ENCODE peak calls at places on chromosome 15, in eight cellular contexts. F is sigmoid colon, H is stomach, K is A549, C is ovary, L is SK-N-SH, U is GM12878, X is tibial nerve. S is an unnamed sample.

GRCh38 chr15:73838795-73839565 is 34.4 kb upstream of the TBC1D21 start:
- DNase-seq in F (peak), H (peak), K (no peak), C (peak), L (peak), U (no peak), X (no peak), S (no peak)

GRCh38 chr15:96117275-96117674 is 213.2 kb upstream of the NR2F2 start:
- DNase-seq in F (no peak), H (no peak), K (no peak), C (no peak), L (no peak), U (no peak), X (no peak), S (no peak)

GRCh38 chr15:100775581-100776185 is 103.9 kb upstream of the ALDH1A3 start:
- DNase-seq in F (peak), H (no peak), K (no peak), C (no peak), L (peak), U (no peak), X (no peak), S (no peak)

GRCh38 chr15:73108676-73109075 is 56.4 kb downstream of the NEO1 start:
- DNase-seq in F (no peak), H (no peak), K (no peak), C (no peak), L (no peak), U (no peak), X (no peak), S (no peak)

GRCh38 chr15:40844543-40844981 is 714 bp downstream of the SPINT1 start:
- DNase-seq in F (no peak), H (peak), K (no peak), C (no peak), L (peak), U (no peak), X (no peak), S (no peak)

GRCh38 chr15:41655716-41656115 is 4.5 kb upstream of the MGA start:
- DNase-seq in F (no peak), H (no peak), K (no peak), C (no peak), L (no peak), U (no peak), X (no peak), S (no peak)

GRCh38 chr15:77607894-77608261 is 24.8 kb downstream of the LINGO1 start:
- DNase-seq in F (no peak), H (no peak), K (no peak), C (no peak), L (peak), U (no peak), X (no peak), S (no peak)

GRCh38 chr15:35047528-35047927 is 37.6 kb downstream of the NANOGP8 start:
- DNase-seq in F (no peak), H (no peak), K (no peak), C (no peak), L (no peak), U (no peak), X (no peak), S (no peak)

GRCh38 chr15:68256675-68257450 is 20.7 kb upstream of the FEM1B start:
- DNase-seq in F (peak), H (peak), K (peak), C (peak), L (no peak), U (no peak), X (peak), S (peak)

GRCh38 chr15:90991587-90992285 is 2.6 kb downstream of the PRC1 start:
- DNase-seq in F (no peak), H (no peak), K (no peak), C (no peak), L (no peak), U (no peak), X (no peak), S (no peak)

GRCh38 chr15:27028836-27029482 is 58.0 kb downstream of the GABRG3 start:
- DNase-seq in F (no peak), H (no peak), K (no peak), C (no peak), L (no peak), U (no peak), X (no peak), S (no peak)

GRCh38 chr15:63752075-63752684 is 81.6 kb downstream of the HERC1 start:
- DNase-seq in F (no peak), H (peak), K (peak), C (no peak), L (peak), U (peak), X (no peak), S (no peak)

GRCh38 chr15:90001062-90001682 is at the start of gene ZNF710:
- DNase-seq in F (peak), H (no peak), K (peak), C (peak), L (peak), U (no peak), X (no peak), S (no peak)

GRCh38 chr15:67379530-67379929 is 124.9 kb downstream of the IQCH start:
- DNase-seq in F (no peak), H (no peak), K (no peak), C (no peak), L (no peak), U (no peak), X (no peak), S (no peak)

GRCh38 chr15:74621936-74622335 is 6.3 kb downstream of the CLK3 start:
- DNase-seq in F (no peak), H (no peak), K (no peak), C (no peak), L (peak), U (no peak), X (no peak), S (no peak)

GRCh38 chr15:36497903-36498302 is 81.5 kb upstream of the CDIN1 start:
- DNase-seq in F (no peak), H (no peak), K (no peak), C (no peak), L (no peak), U (no peak), X (no peak), S (no peak)

GRCh38 chr15:56149071-56149470 is 94.6 kb downstream of the RFX7 start:
- DNase-seq in F (no peak), H (no peak), K (no peak), C (no peak), L (no peak), U (no peak), X (no peak), S (no peak)

GRCh38 chr15:44435893-44436667 is 8.7 kb downstream of the CTDSPL2 start:
- DNase-seq in F (no peak), H (no peak), K (no peak), C (no peak), L (no peak), U (no peak), X (no peak), S (no peak)

GRCh38 chr15:40936709-40937666 is 7.8 kb downstream of the DLL4 start:
- DNase-seq in F (no peak), H (no peak), K (no peak), C (no peak), L (no peak), U (no peak), X (no peak), S (no peak)

GRCh38 chr15:69105451-69105985 is 54.9 kb upstream of the GLCE start:
- DNase-seq in F (no peak), H (no peak), K (no peak), C (no peak), L (no peak), U (no peak), X (no peak), S (no peak)

GRCh38 chr15:23402140-23402539 is 44.9 kb downstream of the GOLGA6L2 start:
- DNase-seq in F (no peak), H (no peak), K (no peak), C (no peak), L (no peak), U (no peak), X (no peak), S (no peak)

GRCh38 chr15:90637693-90638092 is 79.5 kb upstream of the BLM start:
- DNase-seq in F (no peak), H (no peak), K (no peak), C (no peak), L (peak), U (no peak), X (no peak), S (no peak)

GRCh38 chr15:69035205-69035917 is 20.9 kb downstream of the NOX5 start:
- DNase-seq in F (no peak), H (peak), K (peak), C (no peak), L (no peak), U (no peak), X (no peak), S (no peak)

GRCh38 chr15:91967935-91968605 is 114.6 kb downstream of the SLCO3A1 start:
- DNase-seq in F (no peak), H (no peak), K (no peak), C (no peak), L (no peak), U (no peak), X (no peak), S (no peak)

GRCh38 chr15:75508741-75509532 is 57.4 kb upstream of the SIN3A start:
- DNase-seq in F (no peak), H (no peak), K (peak), C (no peak), L (peak), U (no peak), X (no peak), S (no peak)

GRCh38 chr15:36400936-36401585 is 178.4 kb upstream of the CDIN1 start:
- DNase-seq in F (no peak), H (no peak), K (no peak), C (no peak), L (no peak), U (no peak), X (no peak), S (no peak)

GRCh38 chr15:25736451-25736850 is 126.7 kb downstream of the ATP10A start:
- DNase-seq in F (no peak), H (no peak), K (no peak), C (no peak), L (no peak), U (no peak), X (no peak), S (no peak)

GRCh38 chr15:45126535-45127158 is 3.0 kb downstream of the DUOXA1 start:
- DNase-seq in F (no peak), H (peak), K (no peak), C (no peak), L (no peak), U (no peak), X (no peak), S (no peak)

GRCh38 chr15:50452927-50453326 is 28.7 kb downstream of the USP8 start:
- DNase-seq in F (no peak), H (no peak), K (no peak), C (no peak), L (no peak), U (no peak), X (no peak), S (no peak)

GRCh38 chr15:82183121-82184031 is 79.2 kb downstream of the EFL1 start:
- DNase-seq in F (no peak), H (no peak), K (no peak), C (no peak), L (no peak), U (no peak), X (no peak), S (no peak)
- TF ChIP-seq EP300 in F (no peak), H (no peak), K (no peak), C (no peak), L (no peak), U (no peak), X (no peak), S (no peak)

GRCh38 chr15:93243573-93243972 is 154.6 kb upstream of the RGMA start:
- DNase-seq in F (no peak), H (no peak), K (no peak), C (no peak), L (no peak), U (no peak), X (no peak), S (no peak)
- TF ChIP-seq EP300 in F (no peak), H (no peak), K (no peak), C (no peak), L (no peak), U (no peak), X (no peak), S (no peak)

GRCh38 chr15:65377976-65378366 is at the start of gene IGDCC3:
- DNase-seq in F (no peak), H (no peak), K (no peak), C (peak), L (peak), U (no peak), X (no peak), S (no peak)
- TF ChIP-seq EP300 in F (no peak), H (no peak), K (no peak), C (no peak), L (no peak), U (no peak), X (no peak), S (no peak)

GRCh38 chr15:71316911-71317310 is 201.6 kb downstream of the THSD4 start:
- DNase-seq in F (no peak), H (no peak), K (no peak), C (no peak), L (no peak), U (no peak), X (no peak), S (no peak)

GRCh38 chr15:71312194-71312708 is 197.0 kb downstream of the THSD4 start:
- DNase-seq in F (no peak), H (no peak), K (no peak), C (no peak), L (no peak), U (no peak), X (no peak), S (no peak)

GRCh38 chr15:71314956-71315537 is 199.8 kb downstream of the THSD4 start:
- DNase-seq in F (no peak), H (no peak), K (no peak), C (no peak), L (no peak), U (no peak), X (no peak), S (no peak)

GRCh38 chr15:71312731-71313460 is 197.6 kb downstream of the THSD4 start:
- DNase-seq in F (no peak), H (no peak), K (no peak), C (no peak), L (no peak), U (no peak), X (no peak), S (no peak)

DNA sequence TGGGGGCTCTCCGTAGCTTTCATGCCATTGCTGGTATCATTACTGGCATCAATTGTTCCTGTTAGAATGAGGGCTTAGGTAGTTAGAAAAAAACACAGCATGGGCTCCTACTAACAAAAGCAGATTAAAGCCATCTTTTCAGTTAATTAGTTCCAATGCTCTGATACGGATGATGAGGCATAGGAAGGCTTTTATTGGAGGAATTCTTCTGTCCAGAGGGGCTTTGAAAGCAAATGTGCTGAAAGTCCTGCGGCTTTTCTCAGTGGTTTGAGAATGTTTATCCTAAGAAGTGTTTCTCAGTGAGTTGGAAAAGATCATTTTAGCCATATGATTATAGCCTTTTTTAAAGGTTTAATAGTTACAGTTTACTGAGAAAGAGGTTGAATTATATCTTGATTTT is 198.5 kb downstream of the THSD4 start:
- DNase-seq in F (no peak), H (no peak), K (no peak), C (no peak), L (no peak), U (no peak), X (no peak), S (no peak)
- TF ChIP-seq EP300 in F (no peak), H (no peak), K (no peak), C (no peak), L (no peak), U (no peak), X (no peak), S (no peak)

DNA sequence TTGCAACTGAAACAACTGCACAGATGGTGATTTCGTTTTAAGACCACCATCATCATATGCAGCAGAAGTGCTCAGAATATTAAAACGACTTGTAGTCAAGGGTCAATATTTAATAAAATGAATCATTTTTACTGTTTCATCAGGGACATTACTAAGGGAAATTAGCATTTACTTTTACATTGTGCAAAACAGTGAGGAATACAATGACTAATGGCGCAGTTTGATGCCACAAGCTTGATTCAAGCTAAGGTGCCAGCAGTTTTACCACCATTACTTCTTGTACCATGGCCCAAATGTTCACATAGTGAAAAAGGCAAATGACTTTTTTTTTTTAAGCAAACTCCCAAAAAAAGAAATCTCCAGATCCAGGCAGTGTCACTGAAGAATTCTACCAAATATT is 277.4 kb upstream of the CHRNA7 start:
- DNase-seq in F (no peak), H (no peak), K (no peak), C (no peak), L (no peak), U (no peak), X (no peak), S (no peak)
- TF ChIP-seq EP300 in F (no peak), H (no peak), K (no peak), C (no peak), L (no peak), U (no peak), X (no peak), S (no peak)

GRCh38 chr15:51952805-51953204 is 18.8 kb downstream of the LEO1 start:
- DNase-seq in F (no peak), H (no peak), K (no peak), C (no peak), L (no peak), U (no peak), X (no peak), S (no peak)

GRCh38 chr15:51955514-51955913 is 16.1 kb downstream of the LEO1 start:
- DNase-seq in F (no peak), H (no peak), K (no peak), C (no peak), L (no peak), U (no peak), X (no peak), S (no peak)
- TF ChIP-seq EP300 in F (no peak), H (no peak), K (no peak), C (no peak), L (no peak), U (no peak), X (no peak), S (no peak)

DNA sequence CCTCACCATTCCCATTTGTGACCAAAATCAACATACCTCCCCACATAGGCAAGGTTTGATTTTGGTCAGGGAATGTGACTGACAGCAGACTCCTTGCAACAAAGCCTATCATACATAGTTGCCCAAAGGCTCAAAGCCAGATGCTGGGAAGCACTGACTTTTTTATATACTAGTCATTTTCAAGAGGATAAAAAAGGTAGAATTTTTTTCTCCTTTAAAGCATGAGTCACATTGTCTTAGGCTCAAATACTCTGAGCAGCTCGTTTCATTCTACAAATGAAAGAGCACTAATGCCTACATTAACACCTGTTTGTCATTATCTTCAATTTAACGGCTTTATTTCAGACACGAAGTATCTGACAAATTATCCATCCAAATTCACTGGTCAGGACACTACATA is 36.2 kb downstream of the ICE2 start:
- DNase-seq in F (no peak), H (no peak), K (no peak), C (no peak), L (no peak), U (no peak), X (no peak), S (no peak)
- TF ChIP-seq EP300 in F (no peak), H (no peak), K (no peak), C (no peak), L (peak), U (no peak), X (no peak), S (no peak)

DNA sequence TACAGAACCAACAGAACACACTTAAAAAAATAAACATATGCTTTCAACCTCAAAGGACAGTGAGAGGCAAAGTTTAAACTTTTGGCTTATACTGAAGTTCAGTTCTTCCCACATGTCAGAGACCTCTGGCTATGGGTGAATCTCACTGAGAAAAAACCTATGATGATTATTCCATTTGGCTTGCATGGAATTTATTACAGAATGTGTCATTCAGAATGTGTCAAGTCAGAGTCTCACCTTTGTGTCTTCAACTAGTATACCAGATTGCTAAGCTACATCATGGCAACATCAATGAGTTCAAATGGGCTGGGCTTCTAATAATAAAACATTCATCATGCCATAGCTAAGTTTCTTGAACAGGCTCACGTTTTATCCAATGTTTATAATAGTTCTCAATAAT is 987.0 kb downstream of the NTRK3 start:
- DNase-seq in F (no peak), H (no peak), K (no peak), C (no peak), L (no peak), U (no peak), X (no peak), S (no peak)
- TF ChIP-seq EP300 in F (no peak), H (no peak), K (no peak), C (no peak), L (no peak), U (no peak), X (no peak), S (no peak)

S was measured in suprapubic skin.